ENCODE peak calls at places on chromosome X, in five cellular contexts. Y is GOT3, S is sciatic nerve, F is GM06990, B is fibroblast of the aortic adventitia. H is an unnamed sample.

GRCh38 chrX:149527705-149528104 is 13.1 kb upstream of the EOLA1 start:
- DNase-seq in Y (no peak), S (no peak), B (peak), F (no peak), H (peak)

GRCh38 chrX:67555578-67556203 is 11.9 kb downstream of the AR start:
- DNase-seq in Y (no peak), S (no peak), F (no peak), B (peak), H (peak)

GRCh38 chrX:133337250-133337649 is 78.0 kb downstream of the GPC4 start:
- DNase-seq in Y (no peak), B (peak), F (no peak), S (no peak), H (no peak)

GRCh38 chrX:27251369-27251768 is 211.8 kb downstream of the PPP4R3C start:
- DNase-seq in F (no peak), B (no peak), Y (no peak), S (no peak), H (no peak)

GRCh38 chrX:103637604-103638338 is 9.0 kb downstream of the TCEAL1 start:
- DNase-seq in Y (no peak), S (no peak), F (no peak), B (no peak), H (no peak)

GRCh38 chrX:121851033-121851432 is 803.6 kb downstream of the GLUD2 start:
- DNase-seq in Y (no peak), S (no peak), F (no peak), B (peak), H (no peak)

GRCh38 chrX:46576458-46576857 is 2.9 kb downstream of the CHST7 start:
- DNase-seq in S (no peak), Y (no peak), B (no peak), F (no peak), H (no peak)

GRCh38 chrX:100654256-100654655 is 10.3 kb downstream of the SRPX2 start:
- DNase-seq in S (no peak), F (no peak), Y (no peak), B (no peak), H (no peak)

GRCh38 chrX:153897899-153898298 is 6.6 kb upstream of the AVPR2 start:
- DNase-seq in B (no peak), Y (no peak), S (no peak), F (no peak), H (no peak)

GRCh38 chrX:138740361-138740760 is 28.8 kb upstream of the FGF13 start:
- DNase-seq in B (no peak), F (no peak), Y (no peak), S (no peak), H (no peak)

GRCh38 chrX:68936608-68937007 is 107.8 kb downstream of the EFNB1 start:
- DNase-seq in Y (no peak), S (no peak), F (no peak), B (peak), H (no peak)

GRCh38 chrX:85569096-85569495 is 189.6 kb upstream of the POF1B start:
- DNase-seq in B (no peak), S (no peak), Y (no peak), F (no peak), H (no peak)

GRCh38 chrX:100584636-100585035 is at the start of gene TNMD:
- DNase-seq in Y (no peak), S (no peak), F (no peak), B (no peak), H (no peak)

GRCh38 chrX:12372111-12372510 is 233.8 kb downstream of the FRMPD4 start:
- DNase-seq in F (no peak), B (peak), Y (no peak), S (no peak), H (no peak)

GRCh38 chrX:55796496-55796895 is 78.9 kb downstream of the RRAGB start:
- DNase-seq in Y (no peak), S (no peak), F (no peak), B (no peak), H (no peak)